ENCODE peak calls at places on chromosomes 16 and 17, in six cellular contexts. One of them, this sample, is unnamed.

GRCh38 chr17:40035162-40035559 is 19.0 kb downstream of the MED24 start:
- DNase-seq in stimulated activated CD8-positive, alpha-beta memory T cell treated with anti-CD3 and anti-CD28 coated beads, Interleukin-4, amount 100 ng/mL, for 24 hours: no peak
- DNase-seq in Caki2: no peak
- DNase-seq in aorta: no peak
- DNase-seq in activated CD4-positive, alpha-beta T cell treated with anti-CD3 and anti-CD28 coated beads, Interleukin-2, amount 50 U/mL, for 1 hour: no peak
- DNase-seq in thoracic aorta: no peak
- DNase-seq in this sample: no peak

GRCh38 chr16:1535391-1536291 is 2.2 kb downstream of the TMEM204 start:
- DNase-seq in stimulated activated CD8-positive, alpha-beta memory T cell treated with anti-CD3 and anti-CD28 coated beads, Interleukin-4, amount 100 ng/mL, for 24 hours: no peak
- DNase-seq in Caki2: no peak
- DNase-seq in aorta: no peak
- DNase-seq in activated CD4-positive, alpha-beta T cell treated with anti-CD3 and anti-CD28 coated beads, Interleukin-2, amount 50 U/mL, for 1 hour: no peak
- DNase-seq in thoracic aorta: no peak
- DNase-seq in this sample: no peak

GRCh38 chr17:74761931-74762330 is 13.5 kb downstream of the NHERF1 start:
- DNase-seq in stimulated activated CD8-positive, alpha-beta memory T cell treated with anti-CD3 and anti-CD28 coated beads, Interleukin-4, amount 100 ng/mL, for 24 hours: no peak
- DNase-seq in Caki2: no peak
- DNase-seq in aorta: no peak
- DNase-seq in activated CD4-positive, alpha-beta T cell treated with anti-CD3 and anti-CD28 coated beads, Interleukin-2, amount 50 U/mL, for 1 hour: no peak
- DNase-seq in thoracic aorta: no peak
- DNase-seq in this sample: no peak

GRCh38 chr17:81866440-81867122 is 4.6 kb downstream of the ARHGDIA start:
- DNase-seq in stimulated activated CD8-positive, alpha-beta memory T cell treated with anti-CD3 and anti-CD28 coated beads, Interleukin-4, amount 100 ng/mL, for 24 hours: no peak
- DNase-seq in Caki2: no peak
- DNase-seq in aorta: no peak
- DNase-seq in activated CD4-positive, alpha-beta T cell treated with anti-CD3 and anti-CD28 coated beads, Interleukin-2, amount 50 U/mL, for 1 hour: peak; percentile 28
- DNase-seq in thoracic aorta: no peak
- DNase-seq in this sample: no peak

GRCh38 chr16:86854895-86855294 is 276.5 kb downstream of the FOXL1 start:
- DNase-seq in stimulated activated CD8-positive, alpha-beta memory T cell treated with anti-CD3 and anti-CD28 coated beads, Interleukin-4, amount 100 ng/mL, for 24 hours: no peak
- DNase-seq in Caki2: peak; percentile 53
- DNase-seq in aorta: no peak
- DNase-seq in activated CD4-positive, alpha-beta T cell treated with anti-CD3 and anti-CD28 coated beads, Interleukin-2, amount 50 U/mL, for 1 hour: no peak
- DNase-seq in thoracic aorta: no peak
- DNase-seq in this sample: no peak

GRCh38 chr16:85602831-85603755 is 10.0 kb upstream of the GSE1 start:
- DNase-seq in stimulated activated CD8-positive, alpha-beta memory T cell treated with anti-CD3 and anti-CD28 coated beads, Interleukin-4, amount 100 ng/mL, for 24 hours: no peak
- DNase-seq in Caki2: peak; percentile 16
- DNase-seq in aorta: no peak
- DNase-seq in activated CD4-positive, alpha-beta T cell treated with anti-CD3 and anti-CD28 coated beads, Interleukin-2, amount 50 U/mL, for 1 hour: no peak
- DNase-seq in thoracic aorta: no peak
- DNase-seq in this sample: peak; percentile 58

GRCh38 chr16:57305159-57305811 is 20.8 kb upstream of the PLLP start:
- DNase-seq in stimulated activated CD8-positive, alpha-beta memory T cell treated with anti-CD3 and anti-CD28 coated beads, Interleukin-4, amount 100 ng/mL, for 24 hours: no peak
- DNase-seq in Caki2: peak; percentile 43
- DNase-seq in aorta: peak; percentile 90
- DNase-seq in activated CD4-positive, alpha-beta T cell treated with anti-CD3 and anti-CD28 coated beads, Interleukin-2, amount 50 U/mL, for 1 hour: no peak
- DNase-seq in thoracic aorta: no peak
- DNase-seq in this sample: no peak

GRCh38 chr17:44084131-44084538 is 13.6 kb downstream of the G6PC3 start:
- DNase-seq in stimulated activated CD8-positive, alpha-beta memory T cell treated with anti-CD3 and anti-CD28 coated beads, Interleukin-4, amount 100 ng/mL, for 24 hours: no peak
- DNase-seq in Caki2: no peak
- DNase-seq in aorta: no peak
- DNase-seq in activated CD4-positive, alpha-beta T cell treated with anti-CD3 and anti-CD28 coated beads, Interleukin-2, amount 50 U/mL, for 1 hour: peak; percentile 22
- DNase-seq in thoracic aorta: no peak
- DNase-seq in this sample: no peak

GRCh38 chr16:49622421-49623402 is 233.2 kb downstream of the ZNF423 start:
- DNase-seq in stimulated activated CD8-positive, alpha-beta memory T cell treated with anti-CD3 and anti-CD28 coated beads, Interleukin-4, amount 100 ng/mL, for 24 hours: no peak
- DNase-seq in Caki2: no peak
- DNase-seq in aorta: peak; percentile 68
- DNase-seq in activated CD4-positive, alpha-beta T cell treated with anti-CD3 and anti-CD28 coated beads, Interleukin-2, amount 50 U/mL, for 1 hour: no peak
- DNase-seq in thoracic aorta: no peak
- DNase-seq in this sample: no peak

GRCh38 chr17:57357830-57358426 is 101.6 kb downstream of the MSI2 start:
- DNase-seq in stimulated activated CD8-positive, alpha-beta memory T cell treated with anti-CD3 and anti-CD28 coated beads, Interleukin-4, amount 100 ng/mL, for 24 hours: no peak
- DNase-seq in Caki2: no peak
- DNase-seq in aorta: no peak
- DNase-seq in activated CD4-positive, alpha-beta T cell treated with anti-CD3 and anti-CD28 coated beads, Interleukin-2, amount 50 U/mL, for 1 hour: no peak
- DNase-seq in thoracic aorta: no peak
- DNase-seq in this sample: peak; percentile 80

GRCh38 chr17:78724999-78725398 is 57.1 kb downstream of the CYTH1 start:
- DNase-seq in stimulated activated CD8-positive, alpha-beta memory T cell treated with anti-CD3 and anti-CD28 coated beads, Interleukin-4, amount 100 ng/mL, for 24 hours: no peak
- DNase-seq in Caki2: no peak
- DNase-seq in aorta: no peak
- DNase-seq in activated CD4-positive, alpha-beta T cell treated with anti-CD3 and anti-CD28 coated beads, Interleukin-2, amount 50 U/mL, for 1 hour: no peak
- DNase-seq in thoracic aorta: no peak
- DNase-seq in this sample: no peak

GRCh38 chr17:46917516-46917915 is 5.4 kb upstream of the GOSR2 start:
- DNase-seq in stimulated activated CD8-positive, alpha-beta memory T cell treated with anti-CD3 and anti-CD28 coated beads, Interleukin-4, amount 100 ng/mL, for 24 hours: no peak
- DNase-seq in Caki2: no peak
- DNase-seq in aorta: no peak
- DNase-seq in activated CD4-positive, alpha-beta T cell treated with anti-CD3 and anti-CD28 coated beads, Interleukin-2, amount 50 U/mL, for 1 hour: no peak
- DNase-seq in thoracic aorta: no peak
- DNase-seq in this sample: no peak

GRCh38 chr17:5759501-5759925 is 175.2 kb upstream of the NLRP1 start:
- DNase-seq in stimulated activated CD8-positive, alpha-beta memory T cell treated with anti-CD3 and anti-CD28 coated beads, Interleukin-4, amount 100 ng/mL, for 24 hours: no peak
- DNase-seq in Caki2: no peak
- DNase-seq in aorta: no peak
- DNase-seq in activated CD4-positive, alpha-beta T cell treated with anti-CD3 and anti-CD28 coated beads, Interleukin-2, amount 50 U/mL, for 1 hour: no peak
- DNase-seq in thoracic aorta: no peak
- DNase-seq in this sample: no peak

This sample was measured in GM12865.